ENCODE peak calls at places on chromosomes 16 and 17, in ten cellular contexts. R, J, S, E, U, I, M, X, D and K are unnamed samples.
A peak's percentile ranks its signal among the peaks of the same experiment; 100 is the strongest.

GRCh38 chr16:74449470-74449869 is 28.2 kb upstream of the CLEC18B start:
- DNase-seq in M (no peak), R (no peak), X (no peak), J (peak; percentile 42), D (no peak), U (no peak), E (no peak), I (peak; percentile 35), S (no peak), K (no peak)

GRCh38 chr16:2835638-2836493 is 5.8 kb downstream of the ZG16B start:
- DNase-seq in D (no peak), U (peak; percentile 15), I (peak; percentile 93), M (peak; percentile 72), X (peak; percentile 100), R (no peak), S (peak; percentile 94), E (peak; percentile 100), J (peak; percentile 77), K (peak; percentile 96)

GRCh38 chr17:36703860-36704266 is 102.5 kb downstream of the MRM1 start:
- DNase-seq in D (peak; percentile 94), U (peak; percentile 88), M (no peak), S (peak; percentile 40), R (no peak), J (peak; percentile 37), X (peak; percentile 7), E (no peak), I (peak; percentile 51), K (no peak)

GRCh38 chr16:61042736-61043135 is 993.5 kb downstream of the CDH8 start:
- DNase-seq in U (peak; percentile 79), M (no peak), R (no peak), S (no peak), J (no peak), I (no peak), E (no peak), D (peak; percentile 15), X (no peak), K (no peak)

GRCh38 chr17:77531641-77532040 is 390.9 kb downstream of the SEC14L1 start:
- DNase-seq in D (no peak), J (no peak), S (no peak), M (no peak), I (no peak), X (no peak), U (no peak), E (no peak), R (no peak), K (no peak)

GRCh38 chr16:797120-797420 is 3.5 kb downstream of the GNG13 start:
- DNase-seq in M (no peak), X (no peak), S (no peak), J (no peak), U (no peak), D (peak; percentile 96), E (no peak), I (no peak), R (no peak), K (no peak)

GRCh38 chr16:84569382-84569987 is 48.4 kb downstream of the COTL1 start:
- DNase-seq in M (no peak), X (no peak), R (no peak), I (no peak), U (no peak), D (no peak), S (peak; percentile 54), E (no peak), J (no peak), K (no peak)

GRCh38 chr17:14672830-14673229 is 371.9 kb downstream of the HS3ST3B1 start:
- DNase-seq in X (no peak), M (no peak), I (no peak), R (no peak), U (peak; percentile 4), J (peak; percentile 89), S (peak; percentile 75), E (peak; percentile 81), D (no peak), K (peak; percentile 76)

GRCh38 chr17:74152591-74153455 is 50.7 kb upstream of the RPL38 start:
- DNase-seq in S (no peak), R (no peak), M (no peak), E (peak; percentile 8), D (no peak), J (no peak), U (peak; percentile 49), X (no peak), I (no peak), K (no peak)

GRCh38 chr17:43713494-43714162 is 45.0 kb downstream of the SOST start:
- DNase-seq in X (no peak), D (peak; percentile 85), S (no peak), U (peak; percentile 48), M (no peak), E (no peak), I (peak; percentile 76), J (peak; percentile 30), R (no peak), K (no peak)

GRCh38 chr17:76405967-76406647 is 21.7 kb downstream of the SPHK1 start:
- DNase-seq in M (no peak), R (no peak), J (peak; percentile 32), X (no peak), U (peak; percentile 61), S (no peak), D (no peak), I (no peak), E (no peak), K (no peak)

GRCh38 chr17:76414334-76415295 is 30.2 kb downstream of the SPHK1 start:
- DNase-seq in M (no peak), S (peak; percentile 71), D (peak; percentile 68), R (no peak), J (peak; percentile 66), E (peak; percentile 68), I (no peak), U (peak; percentile 93), X (peak; percentile 62), K (no peak)

GRCh38 chr16:56425439-56425832 is at the start of gene AMFR:
- DNase-seq in S (peak; percentile 81), J (peak; percentile 70), E (peak; percentile 86), I (peak; percentile 75), R (peak; percentile 47), U (peak; percentile 92), M (peak; percentile 31), X (peak; percentile 62), D (peak; percentile 94), K (peak; percentile 25)

GRCh38 chr17:80153004-80153403 is 6.1 kb upstream of the EIF4A3 start:
- DNase-seq in X (no peak), I (no peak), D (no peak), R (no peak), M (no peak), S (no peak), E (no peak), U (no peak), J (no peak), K (no peak)

GRCh38 chr17:48103379-48103715 is 2.1 kb upstream of the CBX1 start:
- DNase-seq in I (no peak), D (no peak), S (no peak), U (no peak), X (no peak), M (no peak), R (no peak), J (no peak), E (no peak), K (no peak)

DNA sequence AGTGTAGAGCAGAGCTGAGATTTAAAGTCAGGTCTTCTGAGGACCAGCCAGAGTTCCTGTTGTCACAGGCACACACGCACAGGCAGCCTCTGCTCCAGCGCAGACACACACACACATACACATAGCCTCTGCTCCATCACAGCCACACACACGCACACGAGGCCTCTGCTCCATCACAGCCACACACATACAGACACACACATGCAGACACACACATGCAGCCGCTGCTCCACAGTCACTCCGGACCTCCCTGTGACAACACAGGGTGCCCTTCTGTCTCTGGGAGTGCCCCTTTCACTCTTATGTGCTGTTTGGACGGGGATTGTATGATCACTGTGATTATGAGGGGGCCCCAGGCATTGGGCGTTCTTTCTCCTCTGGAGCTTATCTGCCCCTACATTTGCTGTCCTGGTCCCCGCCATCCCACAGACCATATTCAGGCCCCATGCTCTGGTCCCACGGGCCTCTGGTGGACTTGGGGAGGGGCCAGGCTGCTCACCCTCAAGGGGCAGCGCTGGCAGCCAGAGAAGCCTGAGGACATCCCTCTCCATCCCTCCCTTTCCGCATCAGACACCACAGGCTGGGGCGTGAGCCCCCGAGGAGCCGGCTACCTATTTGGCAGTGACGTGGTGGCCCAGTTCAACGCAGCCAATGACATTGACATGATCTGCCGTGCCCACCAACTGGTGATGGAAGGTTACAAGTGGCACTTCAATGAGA is 7.5 kb downstream of the TBX6 start:
- DNase-seq in I (no peak), J (no peak), D (no peak), X (no peak), R (no peak), E (no peak), M (no peak), S (no peak), U (no peak), K (no peak)
- H3K4me3 ChIP-seq in I (no peak overlapping the region), J (no peak overlapping the region), D (no peak overlapping the region), X (no peak overlapping the region), R (no peak overlapping the region), E (no peak overlapping the region), M (no peak overlapping the region), S (no peak overlapping the region), U (no peak overlapping the region), K (no peak overlapping the region)

GRCh38 chr16:47699090-47699489 is 238.0 kb downstream of the PHKB start:
- DNase-seq in I (no peak), E (no peak), S (no peak), U (no peak), X (no peak), J (no peak), M (no peak), D (no peak), R (no peak), K (no peak)
- H3K4me3 ChIP-seq in I (no peak overlapping the region), E (no peak overlapping the region), S (no peak overlapping the region), U (no peak overlapping the region), X (no peak overlapping the region), J (no peak overlapping the region), M (no peak overlapping the region), D (no peak overlapping the region), R (no peak overlapping the region), K (no peak overlapping the region)

DNA sequence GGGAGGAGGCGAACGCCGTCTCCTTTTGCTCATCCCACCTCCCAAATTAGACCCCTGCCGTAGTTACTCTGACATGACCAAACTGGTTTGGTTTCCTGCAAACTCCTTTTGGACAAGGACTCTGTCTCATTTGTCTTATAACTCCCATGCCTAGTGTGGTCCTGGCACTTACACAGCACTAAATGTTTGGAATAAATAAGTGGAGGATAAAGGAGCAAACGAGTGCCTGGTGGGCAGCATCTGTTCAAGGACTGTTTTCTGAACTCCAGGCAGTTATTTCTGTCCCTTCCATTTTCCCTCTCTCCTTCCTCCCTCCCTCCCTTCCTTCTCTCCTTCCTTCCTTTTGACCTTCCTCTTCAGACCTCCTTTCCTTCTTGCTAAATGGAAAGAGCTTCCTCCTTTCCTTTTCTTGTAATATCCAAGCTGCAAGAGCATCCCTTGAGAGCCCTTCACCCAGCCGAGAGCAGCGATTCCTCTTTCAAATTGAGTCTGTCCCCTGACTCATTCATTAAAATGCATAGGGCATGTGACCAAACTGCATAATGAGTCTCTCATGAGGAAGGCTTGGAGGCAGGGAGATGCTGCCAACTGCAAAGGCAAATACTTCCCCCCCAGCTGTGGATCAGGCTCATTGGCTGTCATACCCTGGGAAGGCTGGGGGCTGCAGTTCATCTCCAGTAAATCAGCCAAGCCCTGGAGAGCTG is 36.9 kb downstream of the CHD9 start:
- DNase-seq in R (no peak), X (peak; percentile 92), M (no peak), J (peak; percentile 84), D (peak; percentile 84), U (peak; percentile 23), I (no peak), E (peak; percentile 91), S (peak; percentile 87), K (no peak)
- H3K4me3 ChIP-seq in R (no peak overlapping the region), X (peak overlapping the region; percentile 21), M (no peak overlapping the region), J (no peak overlapping the region), D (no peak overlapping the region), U (no peak overlapping the region), I (no peak overlapping the region), E (peak overlapping the region; percentile 40), S (peak overlapping the region; percentile 10), K (no peak overlapping the region)

GRCh38 chr17:78725448-78726021 is 56.5 kb downstream of the CYTH1 start:
- DNase-seq in M (no peak), I (no peak), U (no peak), E (no peak), X (no peak), S (no peak), D (no peak), R (no peak), J (no peak), K (no peak)
- H3K4me3 ChIP-seq in M (no peak overlapping the region), I (no peak overlapping the region), U (no peak overlapping the region), E (no peak overlapping the region), X (no peak overlapping the region), S (no peak overlapping the region), D (no peak overlapping the region), R (peak overlapping the region; percentile 26), J (no peak overlapping the region), K (no peak overlapping the region)